ENCODE peak calls at places on chromosome 21, in seven cellular contexts. H is breast epithelium, P is stomach, L is sigmoid colon, Q is HepG2, N is HCT116, U is GM23338. B is an unnamed sample.
A peak's percentile ranks its signal among the peaks of the same experiment; 100 is the strongest.

GRCh38 chr21:42101246-42101645 is 30.1 kb downstream of the UMODL1 start:
- DNase-seq in H (no peak), P (no peak), L (no peak), Q (no peak), N (no peak), U (no peak), B (no peak)

GRCh38 chr21:29481641-29482040 is 182.9 kb downstream of the BACH1 start:
- DNase-seq in H (no peak), P (no peak), L (no peak), Q (no peak), N (no peak), U (no peak), B (no peak)

GRCh38 chr21:40847956-40848355 is 998 bp upstream of the DSCAM start:
- DNase-seq in H (no peak), P (no peak), L (no peak), Q (no peak), N (no peak), U (peak; percentile 5), B (no peak)

GRCh38 chr21:42466700-42467612 is 29.1 kb downstream of the RSPH1 start:
- DNase-seq in H (peak; percentile 37), P (no peak), L (no peak), Q (peak; percentile 6), N (peak; percentile 23), U (peak; percentile 60), B (no peak)

GRCh38 chr21:37521658-37522057 is 155.1 kb downstream of the DYRK1A start:
- DNase-seq in H (no peak), P (no peak), L (no peak), Q (no peak), N (no peak), U (no peak), B (no peak)

GRCh38 chr21:34691396-34692032 is 22.7 kb downstream of the CLIC6 start:
- DNase-seq in H (no peak), P (no peak), L (no peak), Q (no peak), N (no peak), U (no peak), B (no peak)

GRCh38 chr21:42463861-42464515 is 32.0 kb downstream of the RSPH1 start:
- DNase-seq in H (peak; percentile 31), P (peak; percentile 73), L (no peak), Q (peak; percentile 10), N (peak; percentile 92), U (peak; percentile 84), B (no peak)

GRCh38 chr21:35511298-35512162 is 462.4 kb upstream of the RUNX1 start:
- DNase-seq in H (no peak), P (no peak), L (no peak), Q (no peak), N (no peak), U (no peak), B (no peak)

GRCh38 chr21:40809673-40810072 is 37.3 kb downstream of the DSCAM start:
- DNase-seq in H (no peak), P (no peak), L (no peak), Q (no peak), N (no peak), U (no peak), B (no peak)

GRCh38 chr21:14528815-14529214 is 17.3 kb downstream of the SAMSN1 start:
- DNase-seq in H (no peak), P (no peak), L (no peak), Q (no peak), N (no peak), U (no peak), B (no peak)

GRCh38 chr21:36460866-36461265 is 19.1 kb downstream of the CLDN14 start:
- DNase-seq in H (no peak), P (no peak), L (no peak), Q (no peak), N (no peak), U (no peak), B (no peak)

GRCh38 chr21:34871026-34871908 is 177.8 kb downstream of the RUNX1 start:
- DNase-seq in H (no peak), P (no peak), L (no peak), Q (no peak), N (no peak), U (no peak), B (no peak)

GRCh38 chr21:23452384-23453083 is 2154.7 kb downstream of the MRPL39 start:
- DNase-seq in H (no peak), P (no peak), L (no peak), Q (no peak), N (no peak), U (peak; percentile 83), B (no peak)

GRCh38 chr21:24290151-24290833 is 1317.0 kb downstream of the MRPL39 start:
- DNase-seq in H (no peak), P (no peak), L (no peak), Q (no peak), N (no peak), U (no peak), B (no peak)

GRCh38 chr21:20971296-20971921 is 26.8 kb upstream of the NCAM2 start:
- DNase-seq in H (no peak), P (no peak), L (peak; percentile 66), Q (peak; percentile 18), N (no peak), U (peak; percentile 84), B (peak; percentile 70)

GRCh38 chr21:41361786-41362604 is at the start of gene MX2:
- DNase-seq in H (peak; percentile 54), P (peak; percentile 66), L (peak; percentile 85), Q (peak; percentile 35), N (no peak), U (no peak), B (no peak)

GRCh38 chr21:40386301-40386911 is 460.6 kb downstream of the DSCAM start:
- DNase-seq in H (peak; percentile 56), P (peak; percentile 70), L (no peak), Q (no peak), N (no peak), U (peak; percentile 69), B (no peak)

GRCh38 chr21:35697321-35697808 is 363.0 kb downstream of the SETD4 start:
- DNase-seq in H (no peak), P (peak; percentile 71), L (peak; percentile 74), Q (no peak), N (no peak), U (no peak), B (no peak)

GRCh38 chr21:17414766-17415165 is 98.1 kb upstream of the CXADR start:
- DNase-seq in H (no peak), P (no peak), L (no peak), Q (no peak), N (no peak), U (peak; percentile 16), B (no peak)

DNA sequence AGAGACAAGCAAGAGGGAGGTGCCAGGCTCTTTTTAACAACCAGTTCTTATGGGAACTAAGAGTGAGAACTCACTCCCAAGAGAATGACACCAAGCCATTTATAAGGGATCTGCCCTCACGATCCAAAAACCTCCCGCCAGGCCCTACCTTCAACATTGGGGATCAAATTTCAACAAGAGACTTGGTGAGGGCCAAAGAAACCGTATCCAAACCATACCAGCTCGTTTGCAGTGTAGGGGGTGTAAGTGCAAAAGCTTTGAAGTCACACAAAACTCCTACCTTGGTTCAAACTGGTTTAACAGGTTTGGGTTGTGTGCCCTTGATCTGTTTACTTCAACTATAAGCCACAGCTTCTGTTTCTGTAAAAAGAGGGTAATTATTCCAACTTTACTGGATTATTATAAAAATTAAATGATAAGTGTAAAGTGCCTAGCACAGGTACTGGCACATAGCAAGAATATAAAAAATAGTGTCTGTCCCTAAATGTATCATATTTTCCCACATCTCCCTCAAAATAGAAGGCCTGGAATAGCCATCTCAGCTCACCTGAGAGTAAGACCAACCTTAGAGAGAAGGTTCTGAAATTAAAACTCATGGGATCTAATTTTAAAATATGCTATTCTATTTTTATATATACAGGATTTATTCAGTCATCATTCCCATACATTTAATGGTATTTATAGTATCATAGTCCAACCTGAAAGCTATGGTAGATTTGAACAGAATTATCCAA is 7.0 kb upstream of the USP25 start:
- DNase-seq in H (no peak), P (peak; percentile 43), L (no peak), Q (no peak), N (no peak), U (peak; percentile 71), B (no peak)
- TF ChIP-seq POLR2AphosphoS5 in H (no peak), P (no peak), L (no peak), Q (no peak), N (no peak), U (no peak), B (no peak)

DNA sequence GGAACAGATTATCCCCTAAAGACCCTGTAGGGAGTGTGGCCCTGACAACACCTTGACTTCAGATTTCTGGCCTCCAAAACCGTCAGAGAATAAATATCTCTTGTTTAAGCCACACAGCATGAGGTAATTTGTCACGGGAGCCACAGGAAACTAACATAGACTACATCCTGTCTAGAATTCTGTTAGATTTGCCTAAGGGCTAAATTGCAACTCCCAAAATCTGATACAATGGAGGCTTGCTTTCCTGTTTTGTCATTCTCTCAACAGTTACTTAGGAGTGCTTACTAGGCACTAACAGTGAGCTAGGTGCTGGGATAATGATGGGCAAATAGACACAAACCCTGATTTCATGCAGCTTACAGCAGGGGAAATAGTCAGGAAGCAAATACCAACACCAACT is 141.6 kb downstream of the MIS18A start:
- DNase-seq in H (no peak), P (no peak), L (no peak), Q (no peak), N (no peak), U (no peak), B (peak; percentile 10)
- H3K27ac ChIP-seq in H (no peak overlapping the region), P (no peak overlapping the region), L (no peak overlapping the region), Q (no peak overlapping the region), N (no peak overlapping the region), U (no peak overlapping the region), B (no peak overlapping the region)

DNA sequence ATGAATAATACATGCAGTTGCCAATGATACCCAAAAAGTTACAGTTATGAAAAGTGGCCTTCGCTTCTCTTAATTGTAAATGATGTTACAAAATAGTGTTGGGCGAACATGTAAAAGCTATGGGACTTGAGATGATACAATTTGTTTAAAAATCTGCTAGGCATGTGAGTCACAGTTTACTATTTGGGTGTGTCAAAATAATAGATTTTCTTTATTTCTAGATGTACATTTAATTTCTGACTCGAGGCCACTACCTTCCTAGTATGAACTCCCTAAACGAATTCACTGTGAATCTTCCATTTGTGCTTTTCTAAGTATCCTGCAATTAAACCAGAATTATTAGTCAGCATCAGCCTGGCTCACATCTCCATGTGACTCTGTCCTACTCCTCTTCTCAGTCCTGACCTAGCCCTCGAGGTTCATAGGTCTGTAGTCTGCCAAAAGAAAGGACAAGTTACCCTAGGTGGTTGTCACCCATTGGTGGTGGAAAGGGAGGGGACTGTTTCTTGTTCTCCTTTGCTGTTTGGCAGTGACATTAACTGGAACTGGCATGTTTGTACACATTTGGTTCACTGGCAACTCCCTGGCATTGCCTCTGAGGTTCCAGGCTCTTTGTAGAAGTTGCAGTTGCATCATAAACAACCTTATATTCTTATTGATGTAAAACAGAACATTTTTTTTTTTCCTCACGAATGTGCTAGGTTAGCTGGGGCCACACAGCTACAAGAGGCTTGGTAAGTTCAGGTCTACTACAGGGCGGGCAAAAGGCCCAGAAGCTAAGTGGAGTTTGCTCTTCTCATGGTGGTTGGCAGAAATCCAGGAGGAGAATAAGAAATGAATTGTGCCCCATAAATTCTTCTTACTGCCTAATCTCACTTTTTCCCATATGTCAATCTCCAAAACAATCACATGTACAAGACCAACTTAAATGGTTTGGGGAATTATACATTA is 746.5 kb upstream of the ADAMTS5 start:
- DNase-seq in H (no peak), P (peak; percentile 63), L (peak; percentile 95), Q (no peak), N (no peak), U (no peak), B (no peak)
- TF ChIP-seq POLR2AphosphoS5 in H (no peak), P (peak; percentile 40), L (peak; percentile 98), Q (no peak), N (no peak), U (no peak), B (no peak)

GRCh38 chr21:45417256-45417950 is 12.4 kb downstream of the COL18A1 start:
- DNase-seq in H (no peak), P (no peak), L (peak; percentile 60), Q (no peak), N (no peak), U (no peak), B (no peak)
- H3K27ac ChIP-seq in H (no peak overlapping the region), P (no peak overlapping the region), L (peak overlapping the region; percentile 17), Q (no peak overlapping the region), N (no peak overlapping the region), U (peak overlapping the region; percentile 55), B (no peak overlapping the region)

B was measured in SK-N-MC.